ENCODE peak calls at places on chromosomes 3 and 15, in nine cellular contexts. A, X, F, R, E, V, B, J and L are unnamed samples.

GRCh38 chr3:133211449-133211848 is 173.3 kb downstream of the TMEM108 start:
- DNase-seq in J (no peak), X (no peak), B (peak; percentile 36), F (peak; percentile 84), E (no peak), V (no peak), R (peak; percentile 59), A (no peak), L (no peak)

GRCh38 chr3:52119056-52119455 is 35.2 kb downstream of the POC1A start:
- DNase-seq in B (no peak), R (no peak), V (no peak), J (no peak), A (no peak), X (no peak), E (no peak), F (no peak), L (no peak)

GRCh38 chr15:77033729-77034619 is 36.9 kb downstream of the TSPAN3 start:
- DNase-seq in F (no peak), V (no peak), R (no peak), B (peak; percentile 24), J (peak; percentile 20), A (no peak), X (peak; percentile 6), E (no peak), L (peak; percentile 1)

GRCh38 chr15:67146875-67147381 is 81.5 kb downstream of the SMAD3 start:
- DNase-seq in F (no peak), A (peak; percentile 53), J (no peak), B (no peak), R (no peak), E (no peak), X (no peak), V (peak; percentile 99), L (peak; percentile 46)

GRCh38 chr3:172303941-172304558 is 144.2 kb downstream of the GHSR start:
- DNase-seq in J (no peak), B (no peak), A (no peak), F (no peak), E (no peak), R (no peak), V (no peak), X (no peak), L (no peak)

GRCh38 chr3:77038928-77039605 is 832 bp upstream of the ROBO2 start:
- DNase-seq in R (peak; percentile 45), X (peak; percentile 19), B (peak; percentile 12), V (peak; percentile 53), J (no peak), A (peak; percentile 4), E (no peak), F (no peak), L (no peak)

GRCh38 chr3:160150525-160150924 is 74.7 kb upstream of the C3orf80 start:
- DNase-seq in X (no peak), J (no peak), F (no peak), A (no peak), B (no peak), E (no peak), R (no peak), V (no peak), L (no peak)

GRCh38 chr15:22873204-22873701 is 34.8 kb downstream of the NIPA2 start:
- DNase-seq in V (peak; percentile 8), A (no peak), J (no peak), R (peak; percentile 63), B (no peak), X (peak; percentile 52), F (peak; percentile 19), E (no peak), L (no peak)

GRCh38 chr3:146217324-146217723 is 33.6 kb downstream of the PLSCR4 start:
- DNase-seq in B (no peak), J (no peak), A (no peak), E (no peak), R (no peak), F (no peak), V (peak; percentile 38), X (no peak), L (no peak)

GRCh38 chr15:66069751-66070150 is 183.8 kb downstream of the MEGF11 start:
- DNase-seq in B (no peak), A (peak; percentile 33), J (no peak), V (no peak), X (no peak), E (no peak), R (no peak), F (no peak), L (no peak)

GRCh38 chr3:151086484-151087456 is 1.3 kb downstream of the MED12L start:
- DNase-seq in A (peak; percentile 82), J (peak; percentile 67), E (peak; percentile 23), V (peak; percentile 83), X (peak; percentile 77), R (peak; percentile 85), B (peak; percentile 84), F (peak; percentile 85), L (peak; percentile 82)

GRCh38 chr3:102736961-102737304 is 302.1 kb downstream of the ZPLD1 start:
- DNase-seq in R (no peak), J (no peak), V (no peak), A (no peak), X (no peak), E (no peak), F (no peak), B (no peak), L (no peak)

GRCh38 chr3:102736288-102736960 is 301.6 kb downstream of the ZPLD1 start:
- DNase-seq in E (no peak), F (no peak), R (no peak), X (no peak), A (no peak), B (no peak), V (no peak), J (no peak), L (no peak)

GRCh38 chr3:102737353-102737752 is 302.5 kb downstream of the ZPLD1 start:
- DNase-seq in F (no peak), R (no peak), A (no peak), J (no peak), E (no peak), B (no peak), V (no peak), X (no peak), L (no peak)

GRCh38 chr3:102741694-102742093 is 306.9 kb downstream of the ZPLD1 start:
- DNase-seq in B (no peak), J (no peak), R (no peak), F (no peak), X (no peak), A (no peak), E (no peak), V (no peak), L (no peak)

GRCh38 chr3:102741105-102741504 is 306.3 kb downstream of the ZPLD1 start:
- DNase-seq in J (no peak), B (no peak), X (peak; percentile 24), R (peak; percentile 53), F (peak; percentile 4), A (peak; percentile 10), E (no peak), V (peak; percentile 28), L (no peak)
- TF ChIP-seq CTCF in J (no peak), B (peak; percentile 10), X (peak; percentile 24), R (peak; percentile 52), F (peak; percentile 19), A (no peak), E (no peak), V (peak; percentile 30), L (no peak)

GRCh38 chr15:92747047-92747446 is 91.5 kb upstream of the FAM174B start:
- DNase-seq in B (no peak), A (no peak), R (peak; percentile 34), V (no peak), X (no peak), E (no peak), F (no peak), J (no peak), L (no peak)
- TF ChIP-seq CTCF in B (no peak), A (no peak), R (no peak), V (no peak), X (no peak), E (no peak), F (no peak), J (no peak), L (no peak)

GRCh38 chr15:62391565-62392262 is 226.6 kb upstream of the C2CD4B start:
- DNase-seq in F (peak; percentile 20), X (peak; percentile 52), V (peak; percentile 56), J (peak; percentile 50), B (peak; percentile 64), R (peak; percentile 44), E (no peak), A (peak; percentile 75), L (peak; percentile 38)
- TF ChIP-seq CTCF in F (no peak), X (no peak), V (no peak), J (no peak), B (no peak), R (peak; percentile 34), E (peak; percentile 39), A (peak; percentile 12), L (no peak)

DNA sequence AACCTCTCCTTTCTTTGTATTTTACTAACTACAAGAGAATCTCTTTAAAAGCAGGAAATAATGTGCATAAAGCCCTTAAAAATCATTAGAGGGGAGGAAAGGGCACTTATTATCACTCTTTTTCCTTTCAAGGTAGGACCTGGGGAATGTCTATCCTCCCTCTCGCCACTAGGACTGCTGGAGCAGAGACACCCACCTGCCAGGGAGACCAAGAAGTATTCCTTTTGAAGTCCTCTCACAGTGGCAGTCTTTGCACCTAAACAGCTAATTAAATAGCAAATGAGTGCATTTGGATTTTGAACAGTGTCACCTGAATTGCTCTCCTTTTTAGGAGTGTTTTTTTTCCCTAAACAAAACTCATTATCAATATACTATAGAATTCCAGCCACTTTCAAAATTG is 874.1 kb downstream of the ZPLD1 start:
- DNase-seq in B (no peak), A (peak; percentile 1), F (no peak), E (no peak), V (no peak), X (peak; percentile 24), R (peak; percentile 37), J (no peak), L (no peak)
- TF ChIP-seq CTCF in B (no peak), A (peak; percentile 25), F (peak; percentile 4), E (no peak), V (peak; percentile 10), X (no peak), R (peak; percentile 67), J (no peak), L (no peak)

DNA sequence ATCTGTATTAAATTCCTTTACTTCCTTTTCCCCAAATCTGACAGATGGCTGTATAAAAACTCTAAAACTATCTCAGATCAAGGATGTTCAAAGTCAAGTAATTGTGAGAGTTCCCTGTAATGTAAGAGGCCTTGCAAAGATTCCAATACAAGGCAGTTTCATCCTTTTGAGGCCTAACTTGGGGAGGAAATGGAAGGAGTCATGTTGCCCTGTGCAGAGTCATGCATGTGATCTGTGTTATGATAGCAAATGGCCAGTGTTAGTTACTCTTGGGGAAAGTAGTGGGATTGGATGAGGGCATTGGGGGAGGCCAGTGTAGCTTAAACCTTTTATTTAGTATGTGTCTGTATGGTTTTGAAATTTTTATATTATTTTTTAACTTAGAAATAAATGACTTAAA is 23.7 kb upstream of the FBXL22 start:
- DNase-seq in E (no peak), F (no peak), V (no peak), B (no peak), A (no peak), R (no peak), X (no peak), J (no peak), L (no peak)
- TF ChIP-seq CTCF in E (no peak), F (no peak), V (no peak), B (no peak), A (no peak), R (no peak), X (no peak), J (no peak), L (no peak)